ENCODE peak calls at places on chromosomes 13 and 19, in eight cellular contexts. H is GM12865; X is CD8-positive, alpha-beta T cell; W is progenitor cell of endocrine pancreas; D is NB4; A is tibial artery; Q is dorsolateral prefrontal cortex; Z is thoracic aorta. I is an unnamed sample.

GRCh38 chr13:78102121-78102677 is 183.6 kb upstream of the EDNRB start:
- DNase-seq in A (peak; percentile 68), Z (no peak), H (peak; percentile 14), Q (no peak), W (no peak), X (no peak), D (peak; percentile 63), I (peak; percentile 8)

GRCh38 chr13:95535243-95535642 is 17.3 kb upstream of the CLDN10 start:
- DNase-seq in Z (no peak), H (peak; percentile 26), Q (no peak), A (no peak), X (no peak), D (no peak), W (no peak), I (no peak)

GRCh38 chr13:20652946-20653345 is 50.6 kb upstream of the IL17D start:
- DNase-seq in X (no peak), Z (no peak), A (no peak), H (no peak), D (no peak), Q (no peak), W (no peak), I (no peak)

GRCh38 chr19:16457954-16458331 is 13.8 kb downstream of the EPS15L1 start:
- DNase-seq in Z (no peak), A (no peak), W (no peak), D (no peak), X (no peak), H (no peak), Q (no peak), I (no peak)

GRCh38 chr13:110388141-110388943 is 81.3 kb downstream of the COL4A2 start:
- DNase-seq in H (no peak), Q (no peak), D (peak; percentile 16), Z (peak; percentile 51), X (no peak), W (no peak), A (peak; percentile 91), I (no peak)

GRCh38 chr19:47765522-47766358 is 12.8 kb upstream of the SELENOW start:
- DNase-seq in A (peak; percentile 79), X (no peak), D (peak; percentile 92), Z (no peak), H (peak; percentile 68), Q (peak; percentile 63), W (peak; percentile 66), I (no peak)

GRCh38 chr13:32887617-32888016 is 128.6 kb upstream of the KL start:
- DNase-seq in X (no peak), W (no peak), Z (no peak), H (no peak), D (no peak), Q (no peak), A (no peak), I (no peak)

GRCh38 chr19:15113245-15114152 is 6.3 kb downstream of the SYDE1 start:
- DNase-seq in X (no peak), Z (no peak), D (peak; percentile 17), Q (no peak), W (no peak), H (no peak), A (no peak), I (no peak)

GRCh38 chr19:48041877-48042580 is 1.9 kb downstream of the CABP5 start:
- DNase-seq in X (no peak), D (no peak), H (no peak), A (no peak), Z (no peak), Q (no peak), W (no peak), I (no peak)

GRCh38 chr19:9847087-9847671 is 12.1 kb downstream of the PIN1 start:
- DNase-seq in A (peak; percentile 78), Z (peak; percentile 41), W (no peak), D (peak; percentile 74), X (peak; percentile 31), H (peak; percentile 20), Q (peak; percentile 88), I (peak; percentile 35)

GRCh38 chr19:21586341-21587116 is 81.1 kb downstream of the ZNF429 start:
- DNase-seq in H (no peak), X (peak; percentile 23), W (peak; percentile 17), Z (no peak), A (no peak), D (no peak), Q (no peak), I (no peak)

GRCh38 chr19:5001547-5002131 is 32.7 kb downstream of the KDM4B start:
- DNase-seq in W (no peak), Z (no peak), H (peak; percentile 54), A (no peak), X (peak; percentile 4), Q (no peak), D (peak; percentile 62), I (peak; percentile 73)

GRCh38 chr19:53870485-53870844 is 2.8 kb downstream of the MYADM start:
- DNase-seq in W (no peak), A (no peak), D (peak; percentile 92), Z (no peak), X (no peak), Q (no peak), H (no peak), I (peak; percentile 69)

GRCh38 chr13:106612688-106613087 is 44.8 kb upstream of the ARGLU1 start:
- DNase-seq in X (no peak), W (no peak), H (no peak), D (peak; percentile 11), Q (no peak), A (no peak), Z (no peak), I (no peak)

GRCh38 chr19:18161691-18162039 is 8.7 kb downstream of the PIK3R2 start:
- DNase-seq in X (no peak), D (no peak), H (no peak), Z (no peak), W (no peak), Q (no peak), A (no peak), I (no peak)

GRCh38 chr13:114039471-114040141 is 65.7 kb upstream of the C13orf46 start:
- DNase-seq in Z (no peak), H (no peak), A (no peak), Q (no peak), W (no peak), D (no peak), X (no peak), I (no peak)

GRCh38 chr13:109922518-109922917 is 136.1 kb upstream of the IRS2 start:
- DNase-seq in Q (no peak), W (no peak), X (no peak), Z (no peak), H (no peak), A (no peak), D (no peak), I (no peak)

GRCh38 chr19:18083929-18084684 is 2.6 kb downstream of the IL12RB1 start:
- DNase-seq in Z (no peak), W (no peak), H (no peak), X (no peak), D (no peak), A (no peak), Q (no peak), I (no peak)

GRCh38 chr13:30042272-30042671 is 191.9 kb upstream of the UBL3 start:
- DNase-seq in H (no peak), D (no peak), X (no peak), Q (no peak), Z (no peak), W (no peak), A (no peak), I (no peak)

GRCh38 chr13:29594710-29595379 is 643 bp downstream of the SLC7A1 start:
- DNase-seq in W (peak; percentile 37), Q (peak; percentile 73), A (peak; percentile 87), X (peak; percentile 34), H (peak; percentile 71), Z (peak; percentile 35), D (peak; percentile 77), I (peak; percentile 80)

GRCh38 chr13:97445504-97446187 is 11.7 kb downstream of the RAP2A start:
- DNase-seq in A (no peak), W (no peak), H (no peak), Q (no peak), D (no peak), X (no peak), Z (no peak), I (no peak)

DNA sequence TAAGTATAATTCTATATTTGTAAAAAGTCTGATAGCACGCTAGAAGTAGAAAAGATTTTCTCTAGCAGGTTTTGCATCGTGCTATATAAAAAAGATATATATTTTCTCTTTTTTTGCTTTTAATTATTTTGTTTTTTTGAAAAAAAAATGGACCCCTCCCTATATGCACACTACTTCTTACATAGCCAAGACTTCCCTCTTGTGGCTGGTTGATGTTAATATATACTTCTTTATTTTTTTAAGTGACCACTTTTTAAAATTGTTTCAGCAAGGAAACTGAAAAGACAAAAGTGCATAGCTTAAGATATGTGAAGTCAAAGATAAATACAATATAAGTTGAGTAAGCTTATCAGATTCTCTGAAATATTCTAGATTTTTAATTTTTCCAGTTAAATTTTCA is 1202.8 kb downstream of the DIAPH3 start:
- DNase-seq in Q (no peak), A (no peak), H (peak; percentile 30), X (no peak), Z (no peak), D (peak; percentile 19), W (no peak), I (peak; percentile 11)
- TF ChIP-seq CTCF in Q (no peak), A (no peak), H (no peak), X (no peak), Z (no peak), D (no peak), W (peak; percentile 58), I (peak; percentile 25)

DNA sequence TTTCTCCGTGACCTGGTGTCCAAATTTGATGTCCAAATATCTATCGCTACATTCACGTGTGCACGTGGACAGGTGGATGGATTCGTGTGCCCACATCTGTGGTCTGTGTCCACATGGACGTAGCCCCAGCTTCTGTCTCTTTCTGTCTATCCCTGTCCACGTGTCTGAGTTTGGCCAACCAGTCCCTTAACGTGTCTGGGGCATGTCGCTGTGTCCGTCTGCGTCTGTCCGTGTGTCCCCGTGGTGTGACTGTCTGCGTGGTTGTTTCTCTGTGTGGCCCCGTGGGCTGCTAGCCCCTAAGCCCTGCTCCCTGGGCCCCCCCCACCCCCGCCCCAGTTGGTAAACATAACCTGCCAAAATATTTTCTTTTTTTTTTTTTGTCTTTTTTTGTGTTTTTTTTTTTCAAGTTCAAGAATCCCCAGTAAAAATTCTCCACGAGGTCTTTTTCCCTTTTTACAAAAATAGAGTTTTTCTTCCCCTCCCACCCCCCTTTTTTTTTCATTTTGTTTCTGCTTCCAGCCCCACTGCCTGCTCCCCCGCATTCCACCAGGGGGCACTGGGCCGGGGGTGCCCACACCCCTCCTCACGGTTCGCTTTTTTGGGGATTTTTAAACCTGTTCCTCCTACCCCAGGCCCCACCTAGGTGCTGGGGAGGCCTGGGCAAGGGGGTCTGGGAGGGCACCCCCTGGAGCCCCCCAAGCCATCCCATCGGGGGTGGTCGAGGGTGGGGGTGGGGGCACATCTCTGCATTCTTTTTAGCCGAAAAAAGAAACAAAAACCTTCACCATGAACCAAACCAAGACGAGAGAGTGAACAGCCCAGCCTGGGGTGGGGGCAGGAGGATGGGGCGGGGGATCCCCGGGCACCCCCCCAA is 18.3 kb downstream of the PRKCSH start:
- DNase-seq in X (no peak), A (no peak), W (no peak), D (no peak), Q (no peak), Z (no peak), H (peak; percentile 71), I (peak; percentile 74)
- TF ChIP-seq CTCF in X (peak; percentile 29), A (no peak), W (peak; percentile 42), D (peak; percentile 59), Q (no peak), Z (peak; percentile 10), H (peak; percentile 74), I (peak; percentile 57)

GRCh38 chr19:50705422-50706019 is 14.1 kb downstream of the SHANK1 start:
- DNase-seq in D (peak; percentile 87), Q (no peak), Z (no peak), A (no peak), H (peak; percentile 69), W (no peak), X (no peak), I (peak; percentile 87)
- TF ChIP-seq CTCF in D (peak; percentile 89), Q (peak; percentile 44), Z (no peak), A (peak; percentile 9), H (peak; percentile 68), W (peak; percentile 60), X (peak; percentile 51), I (peak; percentile 75)

GRCh38 chr19:35612559-35613321 is at the start of gene HAUS5:
- DNase-seq in H (peak; percentile 97), Z (peak; percentile 78), W (peak; percentile 98), D (peak; percentile 88), A (peak; percentile 95), Q (peak; percentile 94), X (peak; percentile 94), I (peak; percentile 94)
- TF ChIP-seq CTCF in H (no peak), Z (no peak), W (no peak), D (no peak), A (no peak), Q (peak; percentile 12), X (no peak), I (no peak)

I was measured in GM13977.